ENCODE peak calls at places on chromosomes 6 and 20, in four cellular contexts. Y is stimulated activated CD4-positive, alpha-beta T cell treated with anti-CD3 and anti-CD28 coated beads, Interleukin-12 subunit alpha, Interleukin-12 subunit beta, amount 100 ng/mL, for 48 hours; N is fibroblast of the conjunctiva; E is activated T-helper 1 cell treated with Interleukin-2 at 50 U/mL for 16 hours. S is an unnamed sample.

GRCh38 chr6:145502417-145502816 is 232.9 kb downstream of the EPM2A start:
- DNase-seq in N (no peak), E (no peak), Y (no peak), S (no peak)

GRCh38 chr6:8066108-8066507 is 1.9 kb upstream of the BLOC1S5 start:
- DNase-seq in N (no peak), E (no peak), Y (no peak), S (peak; percentile 42)

GRCh38 chr6:4012826-4013225 is 66.1 kb downstream of the FAM217A start:
- DNase-seq in E (no peak), Y (no peak), N (no peak), S (no peak)

GRCh38 chr6:143128346-143129015 is 67.8 kb downstream of the AIG1 start:
- DNase-seq in E (no peak), Y (no peak), N (no peak), S (no peak)

GRCh38 chr6:593139-593906 is 63.6 kb downstream of the HUS1B start:
- DNase-seq in E (peak; percentile 20), N (peak; percentile 24), Y (peak; percentile 36), S (peak; percentile 77)

GRCh38 chr20:16541226-16541625 is 32.0 kb downstream of the KIF16B start:
- DNase-seq in Y (no peak), E (no peak), N (no peak), S (no peak)

GRCh38 chr20:63740070-63740500 is 509 bp downstream of the SLC2A4RG start:
- DNase-seq in N (peak; percentile 20), E (peak; percentile 53), Y (no peak), S (no peak)

GRCh38 chr6:55734256-55734655 is 141.1 kb downstream of the BMP5 start:
- DNase-seq in Y (no peak), N (no peak), E (no peak), S (no peak)

GRCh38 chr6:164791498-164791897 is 517.9 kb downstream of the C6orf118 start:
- DNase-seq in E (no peak), Y (no peak), N (no peak), S (no peak)

GRCh38 chr20:10853176-10853575 is 179.4 kb upstream of the JAG1 start:
- DNase-seq in N (no peak), Y (no peak), E (no peak), S (no peak)

GRCh38 chr6:34982424-34982852 is 93.4 kb downstream of the ANKS1A start:
- DNase-seq in N (no peak), Y (no peak), E (no peak), S (peak; percentile 37)

GRCh38 chr6:24480705-24481104 is 8.7 kb downstream of the GPLD1 start:
- DNase-seq in N (no peak), Y (no peak), E (no peak), S (no peak)

S was measured in NAMALWA.